ENCODE peak calls at places on chromosomes 11 and 22, in ten cellular contexts. One of them, this sample, is unnamed.

GRCh38 chr22:42344391-42344861 is 74.0 kb upstream of the TCF20 start:
- DNase-seq in lower lobe of right lung: no peak
- DNase-seq in ovary: peak
- DNase-seq in body of pancreas: no peak
- DNase-seq in cardiac muscle cell: no peak
- DNase-seq in kidney: no peak
- DNase-seq in tibial nerve: no peak
- DNase-seq in PC-9: no peak
- DNase-seq in heart left ventricle: no peak
- DNase-seq in tibial artery: no peak
- DNase-seq in this sample: no peak

GRCh38 chr11:74418509-74418895 is 20.3 kb upstream of the PGM2L1 start:
- DNase-seq in lower lobe of right lung: no peak
- DNase-seq in ovary: no peak
- DNase-seq in body of pancreas: no peak
- DNase-seq in cardiac muscle cell: no peak
- DNase-seq in kidney: no peak
- DNase-seq in tibial nerve: no peak
- DNase-seq in PC-9: no peak
- DNase-seq in heart left ventricle: no peak
- DNase-seq in tibial artery: no peak
- DNase-seq in this sample: no peak

GRCh38 chr11:17734986-17735822 is 623 bp downstream of the KCNC1 start:
- DNase-seq in lower lobe of right lung: peak
- DNase-seq in ovary: peak
- DNase-seq in body of pancreas: peak
- DNase-seq in cardiac muscle cell: peak
- DNase-seq in kidney: peak
- DNase-seq in tibial nerve: peak
- DNase-seq in PC-9: peak
- DNase-seq in heart left ventricle: peak
- DNase-seq in tibial artery: peak
- DNase-seq in this sample: peak

GRCh38 chr11:45472713-45473317 is 186.7 kb upstream of the SYT13 start:
- DNase-seq in lower lobe of right lung: no peak
- DNase-seq in ovary: no peak
- DNase-seq in body of pancreas: peak
- DNase-seq in cardiac muscle cell: no peak
- DNase-seq in kidney: no peak
- DNase-seq in tibial nerve: no peak
- DNase-seq in PC-9: no peak
- DNase-seq in heart left ventricle: no peak
- DNase-seq in tibial artery: no peak
- DNase-seq in this sample: no peak

GRCh38 chr11:63769044-63769718 is 606 bp upstream of the ZFTA start:
- DNase-seq in lower lobe of right lung: peak
- DNase-seq in ovary: peak
- DNase-seq in body of pancreas: no peak
- DNase-seq in cardiac muscle cell: peak
- DNase-seq in kidney: peak
- DNase-seq in tibial nerve: no peak
- DNase-seq in PC-9: peak
- DNase-seq in heart left ventricle: peak
- DNase-seq in tibial artery: no peak
- DNase-seq in this sample: peak

GRCh38 chr11:31487848-31488247 is 21.6 kb downstream of the IMMP1L start:
- DNase-seq in lower lobe of right lung: no peak
- DNase-seq in ovary: no peak
- DNase-seq in body of pancreas: peak
- DNase-seq in cardiac muscle cell: peak
- DNase-seq in kidney: no peak
- DNase-seq in tibial nerve: no peak
- DNase-seq in PC-9: no peak
- DNase-seq in heart left ventricle: no peak
- DNase-seq in tibial artery: no peak
- DNase-seq in this sample: peak

GRCh38 chr11:128085276-128085675 is 502.1 kb downstream of the ETS1 start:
- DNase-seq in lower lobe of right lung: no peak
- DNase-seq in ovary: no peak
- DNase-seq in body of pancreas: no peak
- DNase-seq in cardiac muscle cell: no peak
- DNase-seq in kidney: no peak
- DNase-seq in tibial nerve: no peak
- DNase-seq in PC-9: no peak
- DNase-seq in heart left ventricle: no peak
- DNase-seq in tibial artery: no peak
- DNase-seq in this sample: no peak

GRCh38 chr11:130513132-130513531 is 64.7 kb downstream of the ADAMTS15 start:
- DNase-seq in lower lobe of right lung: no peak
- DNase-seq in ovary: no peak
- DNase-seq in body of pancreas: no peak
- DNase-seq in cardiac muscle cell: no peak
- DNase-seq in kidney: no peak
- DNase-seq in tibial nerve: no peak
- DNase-seq in PC-9: no peak
- DNase-seq in heart left ventricle: peak
- DNase-seq in tibial artery: no peak
- DNase-seq in this sample: peak

GRCh38 chr22:49181942-49182341 is 645.7 kb downstream of the BRD1 start:
- DNase-seq in lower lobe of right lung: peak
- DNase-seq in ovary: no peak
- DNase-seq in body of pancreas: no peak
- DNase-seq in cardiac muscle cell: no peak
- DNase-seq in kidney: peak
- DNase-seq in tibial nerve: no peak
- DNase-seq in PC-9: no peak
- DNase-seq in heart left ventricle: no peak
- DNase-seq in tibial artery: no peak
- DNase-seq in this sample: no peak
- TF ChIP-seq CTCF in lower lobe of right lung: no peak
- TF ChIP-seq CTCF in ovary: no peak
- TF ChIP-seq CTCF in body of pancreas: no peak
- TF ChIP-seq CTCF in cardiac muscle cell: no peak
- TF ChIP-seq CTCF in kidney: no peak
- TF ChIP-seq CTCF in tibial nerve: no peak
- TF ChIP-seq CTCF in PC-9: no peak
- TF ChIP-seq CTCF in heart left ventricle: no peak
- TF ChIP-seq CTCF in tibial artery: no peak
- TF ChIP-seq CTCF in this sample: no peak

DNA sequence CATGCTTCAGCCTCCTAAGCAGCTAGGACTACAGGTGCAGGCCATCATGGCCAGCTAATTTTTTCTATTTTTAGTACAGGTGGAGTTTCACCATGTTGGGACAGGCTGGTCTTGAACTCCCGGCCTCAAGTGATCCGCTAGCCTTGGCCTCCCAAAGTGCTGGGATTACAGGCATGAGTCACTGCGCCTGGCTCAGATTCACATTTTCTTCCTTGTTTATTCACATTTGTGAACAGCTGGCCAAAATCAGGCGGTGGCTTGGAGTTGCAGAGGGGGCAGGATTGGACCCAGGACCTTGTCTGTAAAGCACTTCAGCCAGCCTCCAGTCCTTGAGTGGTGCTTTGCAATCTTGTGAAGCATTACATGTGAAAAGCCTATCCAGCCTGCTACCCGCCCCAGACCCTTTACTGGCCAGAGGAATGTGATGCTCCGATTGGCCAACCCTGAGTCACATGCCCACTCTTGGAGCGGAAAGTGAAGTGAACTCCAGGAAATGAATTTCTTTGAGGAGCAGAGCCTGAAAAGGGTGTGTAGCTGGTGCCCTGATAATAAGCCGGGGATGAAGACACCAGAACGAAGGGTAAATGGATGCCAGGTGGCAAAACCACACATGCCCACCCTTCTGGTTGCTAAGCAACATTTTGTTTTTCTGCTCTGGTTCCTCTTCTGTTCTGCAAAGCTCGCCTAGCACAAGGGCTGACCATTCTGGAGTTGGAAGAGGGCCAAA is 62.6 kb upstream of the PTPRJ start:
- DNase-seq in lower lobe of right lung: peak
- DNase-seq in ovary: peak
- DNase-seq in body of pancreas: peak
- DNase-seq in cardiac muscle cell: peak
- DNase-seq in kidney: peak
- DNase-seq in tibial nerve: peak
- DNase-seq in PC-9: peak
- DNase-seq in heart left ventricle: peak
- DNase-seq in tibial artery: peak
- DNase-seq in this sample: no peak
- H3K4me3 ChIP-seq in lower lobe of right lung: peak
- H3K4me3 ChIP-seq in ovary: no peak
- H3K4me3 ChIP-seq in body of pancreas: no peak
- H3K4me3 ChIP-seq in cardiac muscle cell: no peak
- H3K4me3 ChIP-seq in kidney: no peak
- H3K4me3 ChIP-seq in tibial nerve: no peak
- H3K4me3 ChIP-seq in PC-9: no peak
- H3K4me3 ChIP-seq in heart left ventricle: no peak
- H3K4me3 ChIP-seq in tibial artery: peak
- H3K4me3 ChIP-seq in this sample: no peak

DNA sequence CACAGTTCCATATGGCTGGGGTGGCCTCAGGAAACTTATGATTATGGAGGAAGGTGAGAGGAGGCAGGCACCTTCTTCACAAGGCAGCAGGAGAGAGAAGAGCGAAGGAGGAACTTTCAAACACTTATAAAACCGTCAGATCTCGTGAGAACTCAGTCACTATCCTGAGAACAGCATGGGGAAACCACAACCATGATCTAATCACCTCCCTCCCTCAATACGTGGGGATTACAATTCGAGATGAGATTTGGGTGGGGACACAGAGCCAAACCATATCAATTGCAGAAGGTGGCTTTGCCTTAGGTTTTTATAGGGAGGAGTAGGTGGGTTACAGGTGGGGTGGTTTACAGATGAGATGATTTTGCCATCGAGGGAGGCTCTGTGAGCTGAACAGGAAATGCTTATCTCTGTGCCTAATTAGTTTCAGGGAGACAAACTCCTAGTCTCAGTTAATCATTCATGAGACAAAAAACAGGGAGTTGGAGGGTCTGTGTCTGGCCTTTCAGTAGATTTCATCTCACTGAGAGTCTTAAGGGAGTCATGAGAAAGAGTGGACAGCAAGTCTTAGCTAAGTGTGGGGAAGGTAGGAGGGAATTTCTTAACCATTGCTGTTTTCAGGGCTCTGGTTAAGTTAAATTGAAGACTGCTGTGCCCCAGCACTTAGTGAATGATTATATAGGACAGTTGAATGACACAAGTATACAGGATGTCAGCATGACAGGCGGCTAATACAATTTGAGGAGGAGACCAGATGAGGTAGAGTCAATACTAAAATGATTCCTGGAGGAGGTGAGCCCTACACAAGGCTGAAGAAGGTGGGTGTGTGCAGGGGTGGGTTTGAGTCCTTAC is 47.7 kb downstream of the CWC15 start:
- DNase-seq in lower lobe of right lung: no peak
- DNase-seq in ovary: no peak
- DNase-seq in body of pancreas: no peak
- DNase-seq in cardiac muscle cell: no peak
- DNase-seq in kidney: no peak
- DNase-seq in tibial nerve: no peak
- DNase-seq in PC-9: no peak
- DNase-seq in heart left ventricle: no peak
- DNase-seq in tibial artery: no peak
- DNase-seq in this sample: no peak
- H3K27ac ChIP-seq in lower lobe of right lung: peak
- H3K27ac ChIP-seq in ovary: peak
- H3K27ac ChIP-seq in body of pancreas: peak
- H3K27ac ChIP-seq in cardiac muscle cell: no peak
- H3K27ac ChIP-seq in kidney: peak
- H3K27ac ChIP-seq in tibial nerve: peak
- H3K27ac ChIP-seq in PC-9: no peak
- H3K27ac ChIP-seq in heart left ventricle: peak
- H3K27ac ChIP-seq in tibial artery: no peak
- H3K27ac ChIP-seq in this sample: no peak

DNA sequence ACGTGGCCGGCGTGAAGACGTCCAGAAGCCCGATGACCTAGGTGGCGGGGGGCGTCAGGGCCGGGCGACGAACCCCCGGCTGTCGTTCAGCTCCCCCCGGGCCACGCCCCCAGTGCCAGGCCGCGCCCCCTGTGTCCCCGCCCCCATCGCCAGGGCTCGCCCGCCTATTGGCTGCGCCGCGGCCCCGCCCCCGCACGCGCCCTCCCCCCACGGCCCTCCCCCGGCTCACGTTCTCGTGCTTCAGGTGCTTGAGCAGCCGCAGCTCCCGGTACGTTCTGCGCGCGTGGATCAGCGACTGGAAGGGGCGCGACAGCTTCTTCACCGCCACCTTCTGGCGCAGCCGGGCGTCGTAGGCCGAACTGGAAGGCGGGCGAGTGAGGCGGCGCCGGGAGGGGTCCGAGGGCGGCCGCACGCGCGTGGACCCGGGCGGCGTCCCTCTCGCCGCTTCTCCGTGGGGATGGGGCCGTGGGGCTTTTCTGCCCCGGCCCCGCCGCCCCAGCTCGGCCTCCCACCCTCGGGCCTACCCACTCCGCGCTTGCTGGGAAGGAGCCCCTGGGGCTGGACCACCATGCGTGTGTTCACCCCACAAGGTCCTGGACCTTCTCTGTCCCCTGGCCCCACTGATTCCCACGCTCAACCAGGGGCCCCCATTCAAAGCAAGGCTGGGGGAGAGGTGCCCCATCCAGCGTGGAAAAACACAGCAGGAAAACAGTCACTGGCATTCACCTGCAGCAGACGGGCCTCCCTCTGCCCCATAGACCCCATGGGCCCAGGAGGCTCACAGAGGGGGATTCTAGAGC is 2.4 kb downstream of the MAPK11 start:
- DNase-seq in lower lobe of right lung: peak
- DNase-seq in ovary: peak
- DNase-seq in body of pancreas: peak
- DNase-seq in cardiac muscle cell: peak
- DNase-seq in kidney: no peak
- DNase-seq in tibial nerve: peak
- DNase-seq in PC-9: no peak
- DNase-seq in heart left ventricle: peak
- DNase-seq in tibial artery: no peak
- DNase-seq in this sample: no peak
- TF ChIP-seq CTCF in lower lobe of right lung: peak
- TF ChIP-seq CTCF in ovary: no peak
- TF ChIP-seq CTCF in body of pancreas: peak
- TF ChIP-seq CTCF in cardiac muscle cell: peak
- TF ChIP-seq CTCF in kidney: peak
- TF ChIP-seq CTCF in tibial nerve: peak
- TF ChIP-seq CTCF in PC-9: no peak
- TF ChIP-seq CTCF in heart left ventricle: no peak
- TF ChIP-seq CTCF in tibial artery: peak
- TF ChIP-seq CTCF in this sample: no peak

DNA sequence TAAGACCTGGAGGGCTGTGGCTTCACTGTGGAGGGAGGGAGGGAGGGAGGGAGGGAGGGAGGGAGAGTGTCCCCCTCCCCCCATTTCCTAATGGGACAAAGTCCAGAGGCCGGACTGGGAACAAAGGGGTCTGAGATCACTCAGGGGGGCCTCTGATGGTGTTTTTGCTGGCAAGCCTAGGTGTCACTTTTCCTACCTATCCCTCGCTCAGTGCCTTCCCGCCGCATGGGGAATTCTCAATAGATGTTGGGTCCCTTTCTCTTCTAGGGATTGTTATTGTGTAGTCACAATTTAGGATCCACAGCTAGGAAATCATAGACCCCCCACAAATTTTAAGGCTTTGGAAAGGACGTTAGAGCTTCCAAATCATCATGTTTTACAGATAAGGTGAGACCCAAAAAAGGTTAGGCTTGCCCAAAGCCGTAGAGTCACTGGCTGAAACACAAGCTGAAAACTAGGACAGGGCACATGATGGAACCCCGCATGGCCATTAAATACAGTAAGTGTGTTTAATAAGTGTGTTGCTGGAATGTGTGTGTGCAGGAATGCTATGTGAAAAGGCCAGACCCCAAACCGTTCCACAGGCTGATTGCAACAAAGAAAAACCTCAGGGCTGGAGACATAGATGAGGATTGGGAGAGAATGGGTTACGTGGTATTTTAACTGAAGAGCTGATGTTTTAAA is 4.8 kb upstream of the FTH1 start:
- DNase-seq in lower lobe of right lung: no peak
- DNase-seq in ovary: no peak
- DNase-seq in body of pancreas: no peak
- DNase-seq in cardiac muscle cell: no peak
- DNase-seq in kidney: no peak
- DNase-seq in tibial nerve: no peak
- DNase-seq in PC-9: no peak
- DNase-seq in heart left ventricle: no peak
- DNase-seq in tibial artery: no peak
- DNase-seq in this sample: no peak
- H3K4me3 ChIP-seq in lower lobe of right lung: peak
- H3K4me3 ChIP-seq in ovary: no peak
- H3K4me3 ChIP-seq in body of pancreas: no peak
- H3K4me3 ChIP-seq in cardiac muscle cell: no peak
- H3K4me3 ChIP-seq in kidney: no peak
- H3K4me3 ChIP-seq in tibial nerve: peak
- H3K4me3 ChIP-seq in PC-9: peak
- H3K4me3 ChIP-seq in heart left ventricle: no peak
- H3K4me3 ChIP-seq in tibial artery: peak
- H3K4me3 ChIP-seq in this sample: no peak